ENCODE peak calls at places on chromosomes 16 and 17, in seven cellular contexts. X, F, M, Q, B, G and U are unnamed samples.

GRCh38 chr16:86345521-86345920 is 164.8 kb upstream of the FOXF1 start:
- DNase-seq in X (no peak), F (no peak), M (no peak), Q (no peak), B (no peak), G (no peak), U (no peak)

GRCh38 chr17:4393806-4394205 is 27.3 kb upstream of the UBE2G1 start:
- DNase-seq in X (no peak), F (no peak), M (no peak), Q (no peak), B (no peak), G (no peak), U (no peak)

GRCh38 chr16:17992416-17992815 is 344.1 kb downstream of the NPIPA8 start:
- DNase-seq in X (no peak), F (no peak), M (no peak), Q (no peak), B (no peak), G (no peak), U (no peak)

GRCh38 chr16:31129568-31130335 is 5.8 kb downstream of the PRSS8 start:
- DNase-seq in X (no peak), F (peak; percentile 77), M (no peak), Q (peak; percentile 29), B (no peak), G (no peak), U (no peak)

GRCh38 chr17:65830356-65830755 is 268.9 kb upstream of the AXIN2 start:
- DNase-seq in X (no peak), F (no peak), M (no peak), Q (no peak), B (no peak), G (no peak), U (peak; percentile 20)

GRCh38 chr16:85310868-85311585 is 198.8 kb upstream of the CIBAR2 start:
- DNase-seq in X (no peak), F (no peak), M (peak; percentile 44), Q (no peak), B (no peak), G (no peak), U (no peak)

GRCh38 chr16:67150833-67151396 is at the start of gene B3GNT9:
- DNase-seq in X (no peak), F (peak; percentile 91), M (peak; percentile 39), Q (no peak), B (peak; percentile 73), G (peak; percentile 84), U (peak; percentile 74)

GRCh38 chr17:64259922-64260321 is 3.1 kb downstream of the TEX2 start:
- DNase-seq in X (no peak), F (no peak), M (no peak), Q (no peak), B (no peak), G (no peak), U (peak; percentile 81)

GRCh38 chr17:66214893-66215528 is 14.2 kb downstream of the APOH start:
- DNase-seq in X (no peak), F (no peak), M (no peak), Q (no peak), B (no peak), G (no peak), U (no peak)

GRCh38 chr17:72614871-72615626 is 477.4 kb downstream of the SLC39A11 start:
- DNase-seq in X (no peak), F (no peak), M (no peak), Q (no peak), B (peak; percentile 82), G (no peak), U (peak; percentile 58)

GRCh38 chr17:74842599-74843351 is 16.9 kb downstream of the GRIN2C start:
- DNase-seq in X (no peak), F (no peak), M (no peak), Q (no peak), B (no peak), G (peak; percentile 76), U (peak; percentile 53)

GRCh38 chr16:58011652-58012051 is 10.4 kb downstream of the USB1 start:
- DNase-seq in X (peak; percentile 40), F (no peak), M (no peak), Q (no peak), B (no peak), G (no peak), U (peak; percentile 79)

GRCh38 chr16:48507886-48508285 is 102.1 kb downstream of the N4BP1 start:
- DNase-seq in X (no peak), F (peak; percentile 22), M (no peak), Q (no peak), B (no peak), G (no peak), U (no peak)

GRCh38 chr17:80223142-80223815 is 3.1 kb downstream of the SLC26A11 start:
- DNase-seq in X (no peak), F (no peak), M (no peak), Q (no peak), B (no peak), G (no peak), U (no peak)

GRCh38 chr17:76659928-76660614 is 16.5 kb upstream of the ST6GALNAC1 start:
- DNase-seq in X (no peak), F (peak; percentile 61), M (peak; percentile 23), Q (no peak), B (no peak), G (no peak), U (no peak)

GRCh38 chr17:70157151-70157550 is 12.2 kb upstream of the KCNJ2 start:
- DNase-seq in X (no peak), F (no peak), M (no peak), Q (no peak), B (peak; percentile 49), G (no peak), U (no peak)

GRCh38 chr16:51327001-51327400 is 175.9 kb upstream of the SALL1 start:
- DNase-seq in X (no peak), F (no peak), M (no peak), Q (no peak), B (no peak), G (no peak), U (peak; percentile 55)

GRCh38 chr17:50575581-50576210 is 15.2 kb downstream of the CACNA1G start:
- DNase-seq in X (no peak), F (no peak), M (no peak), Q (no peak), B (no peak), G (no peak), U (no peak)

DNA sequence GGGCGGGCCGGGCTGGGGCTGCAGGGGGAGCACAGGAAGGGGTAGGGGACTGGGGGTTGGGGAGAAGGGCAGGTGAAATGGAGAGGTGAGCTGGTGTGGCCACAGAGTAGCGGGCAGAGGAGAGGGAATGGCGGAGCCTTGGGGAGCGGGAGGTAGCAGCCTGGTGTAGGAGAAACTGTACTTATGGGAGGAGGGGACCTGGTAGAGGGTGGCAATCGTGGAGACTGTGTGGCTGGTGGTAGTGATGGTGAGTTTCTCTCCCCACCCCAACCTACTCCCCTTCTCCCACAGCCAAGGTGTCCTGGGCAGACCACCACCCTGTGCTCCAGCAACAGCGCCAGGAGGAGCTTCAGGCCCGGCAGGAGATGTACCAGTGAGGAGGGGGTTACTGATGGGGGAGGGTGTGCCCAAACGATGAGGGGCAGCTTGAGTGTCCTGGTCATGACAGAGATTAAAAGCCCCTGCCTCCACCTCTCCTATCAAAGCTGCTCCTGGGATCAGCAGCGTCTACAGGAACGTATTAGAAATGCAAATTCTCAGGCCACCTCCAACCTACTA is 831 bp downstream of the ALOX15B start:
- DNase-seq in X (no peak), F (no peak), M (no peak), Q (no peak), B (no peak), G (no peak), U (no peak)
- H3K4me3 ChIP-seq in X (no peak overlapping the region), F (peak overlapping the region; percentile 9), M (no peak overlapping the region), Q (no peak overlapping the region), B (no peak overlapping the region), G (no peak overlapping the region), U (no peak overlapping the region)

GRCh38 chr17:12545877-12546513 is 119.7 kb upstream of the MYOCD start:
- DNase-seq in X (no peak), F (no peak), M (no peak), Q (no peak), B (no peak), G (peak; percentile 30), U (peak; percentile 57)

GRCh38 chr17:12548558-12548957 is 117.1 kb upstream of the MYOCD start:
- DNase-seq in X (no peak), F (no peak), M (no peak), Q (no peak), B (no peak), G (no peak), U (no peak)

GRCh38 chr17:12547829-12548228 is 117.9 kb upstream of the MYOCD start:
- DNase-seq in X (no peak), F (no peak), M (no peak), Q (no peak), B (no peak), G (no peak), U (no peak)

GRCh38 chr17:12549499-12549901 is 116.2 kb upstream of the MYOCD start:
- DNase-seq in X (peak; percentile 72), F (no peak), M (no peak), Q (no peak), B (no peak), G (no peak), U (peak; percentile 41)

DNA sequence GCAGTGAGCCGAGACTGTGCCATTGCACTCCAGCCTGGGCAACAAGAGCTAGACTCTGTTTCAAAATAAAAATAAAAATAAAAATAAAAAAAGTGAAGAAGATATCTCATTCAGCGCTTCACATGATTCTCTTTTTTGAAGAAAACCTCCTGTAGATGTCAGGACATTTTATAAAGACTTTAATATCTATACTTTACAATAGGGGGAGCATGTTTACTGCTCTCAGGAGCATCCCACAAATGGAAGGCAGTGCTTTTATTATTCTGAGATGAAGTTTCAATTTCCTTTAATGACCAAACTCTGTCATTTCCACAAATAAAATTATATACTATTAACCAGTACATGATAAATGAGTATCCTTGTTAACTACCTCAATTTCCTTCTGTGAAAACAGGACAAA is 118.7 kb upstream of the MYOCD start:
- DNase-seq in X (no peak), F (no peak), M (no peak), Q (no peak), B (no peak), G (no peak), U (no peak)
- TF ChIP-seq CTCF in X (no peak), F (no peak), M (no peak), Q (no peak), B (no peak), G (no peak), U (no peak)

DNA sequence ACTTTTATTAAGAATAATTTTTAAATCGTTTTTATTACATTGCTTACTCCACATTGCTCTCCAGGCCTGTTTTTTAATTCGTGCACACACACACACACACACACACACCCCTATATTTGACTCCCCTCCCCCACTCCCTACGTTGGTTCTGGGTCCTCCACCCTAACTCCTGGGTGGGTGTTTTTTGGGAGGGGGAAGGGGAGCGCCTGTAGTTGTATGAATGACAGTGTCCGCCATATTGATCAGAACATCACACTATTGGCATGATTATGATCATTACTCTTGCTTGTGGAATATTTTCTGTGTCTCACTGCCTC is 1.3 kb downstream of the GNAO1 start:
- DNase-seq in X (no peak), F (no peak), M (no peak), Q (no peak), B (no peak), G (no peak), U (no peak)
- H3K4me3 ChIP-seq in X (no peak overlapping the region), F (peak overlapping the region; percentile 81), M (no peak overlapping the region), Q (no peak overlapping the region), B (peak overlapping the region; percentile 68), G (peak overlapping the region; percentile 74), U (no peak overlapping the region)

DNA sequence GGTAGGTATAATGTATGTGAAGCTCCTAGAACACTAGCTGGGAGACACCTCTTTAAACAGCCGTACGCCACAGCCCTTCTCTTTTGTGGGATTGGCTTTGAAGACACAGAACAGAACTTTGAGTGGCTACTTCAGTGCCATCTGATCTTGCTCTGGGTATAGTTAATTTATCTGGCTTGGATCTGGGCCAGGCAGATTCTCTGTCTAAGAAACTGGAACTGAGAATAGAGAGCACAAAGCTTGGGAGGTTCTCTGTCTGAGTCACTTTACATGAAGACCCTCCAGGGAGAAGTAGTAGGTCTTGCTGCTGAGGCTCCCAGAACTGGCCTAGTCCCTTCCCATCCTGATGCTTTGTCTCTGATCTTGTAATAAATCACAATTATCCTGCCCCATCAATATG is 721.0 kb upstream of the KIF2B start:
- DNase-seq in X (no peak), F (no peak), M (no peak), Q (no peak), B (no peak), G (no peak), U (no peak)
- TF ChIP-seq CTCF in X (no peak), F (no peak), M (no peak), Q (no peak), B (no peak), G (no peak), U (no peak)